ENCODE peak calls at places on chromosome 18, in four cellular contexts. One of them, this sample, is unnamed.

GRCh38 chr18:72584787-72585186 is 40.6 kb upstream of the CBLN2 start:
- DNase-seq in activated CD4-positive, alpha-beta T cell treated with anti-CD3 and anti-CD28 coated beads, Interleukin-2, amount 50 U/mL, for 1 hour: no peak
- DNase-seq in heart left ventricle: no peak
- DNase-seq in neural progenitor cell: no peak
- DNase-seq in this sample: no peak

GRCh38 chr18:46104128-46104911 is at the start of gene HAUS1:
- DNase-seq in activated CD4-positive, alpha-beta T cell treated with anti-CD3 and anti-CD28 coated beads, Interleukin-2, amount 50 U/mL, for 1 hour: peak
- DNase-seq in neural progenitor cell: peak
- DNase-seq in heart left ventricle: peak
- DNase-seq in this sample: peak

GRCh38 chr18:59381949-59382348 is 22.9 kb upstream of the LMAN1 start:
- DNase-seq in activated CD4-positive, alpha-beta T cell treated with anti-CD3 and anti-CD28 coated beads, Interleukin-2, amount 50 U/mL, for 1 hour: no peak
- DNase-seq in neural progenitor cell: no peak
- DNase-seq in heart left ventricle: no peak
- DNase-seq in this sample: no peak

GRCh38 chr18:51513525-51513924 is 316.0 kb upstream of the MEX3C start:
- DNase-seq in neural progenitor cell: no peak
- DNase-seq in activated CD4-positive, alpha-beta T cell treated with anti-CD3 and anti-CD28 coated beads, Interleukin-2, amount 50 U/mL, for 1 hour: no peak
- DNase-seq in heart left ventricle: no peak
- DNase-seq in this sample: no peak

GRCh38 chr18:48412339-48412929 is 3.3 kb upstream of the ZBTB7C start:
- DNase-seq in heart left ventricle: no peak
- DNase-seq in neural progenitor cell: peak
- DNase-seq in activated CD4-positive, alpha-beta T cell treated with anti-CD3 and anti-CD28 coated beads, Interleukin-2, amount 50 U/mL, for 1 hour: peak
- DNase-seq in this sample: peak

GRCh38 chr18:46424898-46425297 is 232.1 kb downstream of the LOXHD1 start:
- DNase-seq in activated CD4-positive, alpha-beta T cell treated with anti-CD3 and anti-CD28 coated beads, Interleukin-2, amount 50 U/mL, for 1 hour: no peak
- DNase-seq in neural progenitor cell: peak
- DNase-seq in heart left ventricle: peak
- DNase-seq in this sample: no peak

GRCh38 chr18:23107718-23108117 is 27.6 kb upstream of the CABLES1 start:
- DNase-seq in activated CD4-positive, alpha-beta T cell treated with anti-CD3 and anti-CD28 coated beads, Interleukin-2, amount 50 U/mL, for 1 hour: no peak
- DNase-seq in heart left ventricle: no peak
- DNase-seq in neural progenitor cell: no peak
- DNase-seq in this sample: no peak

GRCh38 chr18:21047116-21047515 is 64.5 kb downstream of the ROCK1 start:
- DNase-seq in neural progenitor cell: no peak
- DNase-seq in activated CD4-positive, alpha-beta T cell treated with anti-CD3 and anti-CD28 coated beads, Interleukin-2, amount 50 U/mL, for 1 hour: no peak
- DNase-seq in heart left ventricle: no peak
- DNase-seq in this sample: no peak

GRCh38 chr18:77905449-77906055 is 655.9 kb downstream of the GALR1 start:
- DNase-seq in heart left ventricle: no peak
- DNase-seq in neural progenitor cell: no peak
- DNase-seq in activated CD4-positive, alpha-beta T cell treated with anti-CD3 and anti-CD28 coated beads, Interleukin-2, amount 50 U/mL, for 1 hour: no peak
- DNase-seq in this sample: no peak

GRCh38 chr18:76720683-76721082 is 101.7 kb upstream of the ZNF236 start:
- DNase-seq in heart left ventricle: no peak
- DNase-seq in activated CD4-positive, alpha-beta T cell treated with anti-CD3 and anti-CD28 coated beads, Interleukin-2, amount 50 U/mL, for 1 hour: no peak
- DNase-seq in neural progenitor cell: no peak
- DNase-seq in this sample: no peak

GRCh38 chr18:70331456-70332097 is 42.7 kb downstream of the SOCS6 start:
- DNase-seq in neural progenitor cell: no peak
- DNase-seq in activated CD4-positive, alpha-beta T cell treated with anti-CD3 and anti-CD28 coated beads, Interleukin-2, amount 50 U/mL, for 1 hour: no peak
- DNase-seq in heart left ventricle: no peak
- DNase-seq in this sample: peak

GRCh38 chr18:24094561-24094960 is 44.3 kb upstream of the CABYR start:
- DNase-seq in activated CD4-positive, alpha-beta T cell treated with anti-CD3 and anti-CD28 coated beads, Interleukin-2, amount 50 U/mL, for 1 hour: no peak
- DNase-seq in heart left ventricle: no peak
- DNase-seq in neural progenitor cell: no peak
- DNase-seq in this sample: no peak

GRCh38 chr18:35641467-35641866 is 59.9 kb downstream of the GALNT1 start:
- DNase-seq in heart left ventricle: no peak
- DNase-seq in neural progenitor cell: no peak
- DNase-seq in activated CD4-positive, alpha-beta T cell treated with anti-CD3 and anti-CD28 coated beads, Interleukin-2, amount 50 U/mL, for 1 hour: no peak
- DNase-seq in this sample: no peak

GRCh38 chr18:11498821-11499220 is 110.6 kb upstream of the SLC35G4 start:
- DNase-seq in activated CD4-positive, alpha-beta T cell treated with anti-CD3 and anti-CD28 coated beads, Interleukin-2, amount 50 U/mL, for 1 hour: no peak
- DNase-seq in neural progenitor cell: no peak
- DNase-seq in heart left ventricle: no peak
- DNase-seq in this sample: no peak

GRCh38 chr18:44973282-44973681 is 292.6 kb downstream of the SETBP1 start:
- DNase-seq in activated CD4-positive, alpha-beta T cell treated with anti-CD3 and anti-CD28 coated beads, Interleukin-2, amount 50 U/mL, for 1 hour: no peak
- DNase-seq in heart left ventricle: no peak
- DNase-seq in neural progenitor cell: peak
- DNase-seq in this sample: no peak

GRCh38 chr18:48459016-48459415 is 49.8 kb upstream of the ZBTB7C start:
- DNase-seq in neural progenitor cell: no peak
- DNase-seq in heart left ventricle: no peak
- DNase-seq in activated CD4-positive, alpha-beta T cell treated with anti-CD3 and anti-CD28 coated beads, Interleukin-2, amount 50 U/mL, for 1 hour: no peak
- DNase-seq in this sample: no peak

GRCh38 chr18:63131944-63132818 is 187.4 kb downstream of the BCL2 start:
- DNase-seq in neural progenitor cell: no peak
- DNase-seq in activated CD4-positive, alpha-beta T cell treated with anti-CD3 and anti-CD28 coated beads, Interleukin-2, amount 50 U/mL, for 1 hour: no peak
- DNase-seq in heart left ventricle: no peak
- DNase-seq in this sample: no peak

GRCh38 chr18:3710712-3711269 is 260.8 kb downstream of the TGIF1 start:
- DNase-seq in heart left ventricle: no peak
- DNase-seq in activated CD4-positive, alpha-beta T cell treated with anti-CD3 and anti-CD28 coated beads, Interleukin-2, amount 50 U/mL, for 1 hour: no peak
- DNase-seq in neural progenitor cell: no peak
- DNase-seq in this sample: peak

GRCh38 chr18:63180333-63180732 is 139.2 kb downstream of the BCL2 start:
- DNase-seq in heart left ventricle: no peak
- DNase-seq in neural progenitor cell: peak
- DNase-seq in activated CD4-positive, alpha-beta T cell treated with anti-CD3 and anti-CD28 coated beads, Interleukin-2, amount 50 U/mL, for 1 hour: no peak
- DNase-seq in this sample: no peak

GRCh38 chr18:65365245-65365955 is 385.4 kb upstream of the CDH7 start:
- DNase-seq in neural progenitor cell: no peak
- DNase-seq in activated CD4-positive, alpha-beta T cell treated with anti-CD3 and anti-CD28 coated beads, Interleukin-2, amount 50 U/mL, for 1 hour: no peak
- DNase-seq in heart left ventricle: no peak
- DNase-seq in this sample: no peak

GRCh38 chr18:69400253-69400975 is at the start of gene DOK6:
- DNase-seq in neural progenitor cell: peak
- DNase-seq in heart left ventricle: peak
- DNase-seq in activated CD4-positive, alpha-beta T cell treated with anti-CD3 and anti-CD28 coated beads, Interleukin-2, amount 50 U/mL, for 1 hour: no peak
- DNase-seq in this sample: peak

GRCh38 chr18:68826111-68826510 is 28.2 kb downstream of the CCDC102B start:
- DNase-seq in neural progenitor cell: no peak
- DNase-seq in heart left ventricle: no peak
- DNase-seq in activated CD4-positive, alpha-beta T cell treated with anti-CD3 and anti-CD28 coated beads, Interleukin-2, amount 50 U/mL, for 1 hour: no peak
- DNase-seq in this sample: no peak

GRCh38 chr18:51273435-51273834 is 76.0 kb upstream of the MEX3C start:
- DNase-seq in activated CD4-positive, alpha-beta T cell treated with anti-CD3 and anti-CD28 coated beads, Interleukin-2, amount 50 U/mL, for 1 hour: no peak
- DNase-seq in neural progenitor cell: no peak
- DNase-seq in heart left ventricle: no peak
- DNase-seq in this sample: no peak

GRCh38 chr18:48661421-48661820 is 122.6 kb downstream of the CTIF start:
- DNase-seq in neural progenitor cell: no peak
- DNase-seq in activated CD4-positive, alpha-beta T cell treated with anti-CD3 and anti-CD28 coated beads, Interleukin-2, amount 50 U/mL, for 1 hour: no peak
- DNase-seq in heart left ventricle: no peak
- DNase-seq in this sample: no peak

GRCh38 chr18:28110924-28111323 is 66.0 kb downstream of the CDH2 start:
- DNase-seq in heart left ventricle: no peak
- DNase-seq in activated CD4-positive, alpha-beta T cell treated with anti-CD3 and anti-CD28 coated beads, Interleukin-2, amount 50 U/mL, for 1 hour: no peak
- DNase-seq in neural progenitor cell: peak
- DNase-seq in this sample: peak

GRCh38 chr18:63975632-63976031 is 5.8 kb downstream of the SERPINB8 start:
- DNase-seq in heart left ventricle: no peak
- DNase-seq in neural progenitor cell: no peak
- DNase-seq in activated CD4-positive, alpha-beta T cell treated with anti-CD3 and anti-CD28 coated beads, Interleukin-2, amount 50 U/mL, for 1 hour: no peak
- DNase-seq in this sample: no peak

GRCh38 chr18:31429623-31430022 is 17.9 kb upstream of the DSG3 start:
- DNase-seq in heart left ventricle: no peak
- DNase-seq in activated CD4-positive, alpha-beta T cell treated with anti-CD3 and anti-CD28 coated beads, Interleukin-2, amount 50 U/mL, for 1 hour: no peak
- DNase-seq in neural progenitor cell: no peak
- DNase-seq in this sample: no peak

GRCh38 chr18:37552296-37552695 is 13.3 kb downstream of the CELF4 start:
- DNase-seq in heart left ventricle: no peak
- DNase-seq in activated CD4-positive, alpha-beta T cell treated with anti-CD3 and anti-CD28 coated beads, Interleukin-2, amount 50 U/mL, for 1 hour: no peak
- DNase-seq in neural progenitor cell: no peak
- DNase-seq in this sample: no peak

GRCh38 chr18:54023471-54023870 is 201.0 kb downstream of the MBD2 start:
- DNase-seq in neural progenitor cell: no peak
- DNase-seq in heart left ventricle: no peak
- DNase-seq in activated CD4-positive, alpha-beta T cell treated with anti-CD3 and anti-CD28 coated beads, Interleukin-2, amount 50 U/mL, for 1 hour: no peak
- DNase-seq in this sample: no peak

GRCh38 chr18:48752928-48753327 is 197.8 kb downstream of the SMAD7 start:
- DNase-seq in activated CD4-positive, alpha-beta T cell treated with anti-CD3 and anti-CD28 coated beads, Interleukin-2, amount 50 U/mL, for 1 hour: no peak
- DNase-seq in neural progenitor cell: no peak
- DNase-seq in heart left ventricle: no peak
- DNase-seq in this sample: no peak

GRCh38 chr18:69944434-69944833 is 3.2 kb downstream of the CD226 start:
- DNase-seq in heart left ventricle: no peak
- DNase-seq in activated CD4-positive, alpha-beta T cell treated with anti-CD3 and anti-CD28 coated beads, Interleukin-2, amount 50 U/mL, for 1 hour: no peak
- DNase-seq in neural progenitor cell: no peak
- DNase-seq in this sample: no peak

GRCh38 chr18:38796762-38797161 is 1231.2 kb upstream of the CELF4 start:
- DNase-seq in activated CD4-positive, alpha-beta T cell treated with anti-CD3 and anti-CD28 coated beads, Interleukin-2, amount 50 U/mL, for 1 hour: no peak
- DNase-seq in neural progenitor cell: no peak
- DNase-seq in heart left ventricle: no peak
- DNase-seq in this sample: no peak

GRCh38 chr18:519019-519879 is 18.7 kb upstream of the COLEC12 start:
- DNase-seq in heart left ventricle: peak
- DNase-seq in activated CD4-positive, alpha-beta T cell treated with anti-CD3 and anti-CD28 coated beads, Interleukin-2, amount 50 U/mL, for 1 hour: no peak
- DNase-seq in neural progenitor cell: no peak
- DNase-seq in this sample: peak

GRCh38 chr18:35355140-35355618 is 11.0 kb upstream of the ZNF24 start:
- DNase-seq in heart left ventricle: peak
- DNase-seq in activated CD4-positive, alpha-beta T cell treated with anti-CD3 and anti-CD28 coated beads, Interleukin-2, amount 50 U/mL, for 1 hour: peak
- DNase-seq in neural progenitor cell: peak
- DNase-seq in this sample: peak

GRCh38 chr18:79826966-79827365 is 29.2 kb downstream of the KCNG2 start:
- DNase-seq in heart left ventricle: no peak
- DNase-seq in neural progenitor cell: no peak
- DNase-seq in activated CD4-positive, alpha-beta T cell treated with anti-CD3 and anti-CD28 coated beads, Interleukin-2, amount 50 U/mL, for 1 hour: no peak
- DNase-seq in this sample: no peak